ENCODE peak calls at places on chromosomes 12 and 14, in seven cellular contexts. T, J, B, R, Q, C and P are unnamed samples.

GRCh38 chr12:6765048-6765633 is 1.0 kb upstream of the PTMS start:
- DNase-seq in J (no peak), Q (no peak), C (no peak), R (peak; percentile 78), T (peak; percentile 22), B (peak; percentile 38), P (no peak)

GRCh38 chr14:58746701-58747100 is 108.9 kb downstream of the DACT1 start:
- DNase-seq in Q (no peak), B (no peak), C (no peak), J (no peak), T (no peak), R (no peak), P (no peak)

GRCh38 chr12:121403721-121404120 is 3.8 kb downstream of the RNF34 start:
- DNase-seq in C (no peak), R (no peak), J (no peak), Q (no peak), T (no peak), B (no peak), P (no peak)

GRCh38 chr12:67498981-67499380 is 149.6 kb upstream of the DYRK2 start:
- DNase-seq in B (no peak), R (no peak), Q (no peak), T (peak; percentile 9), C (no peak), J (no peak), P (no peak)

GRCh38 chr14:64060648-64061096 is 207.9 kb downstream of the SYNE2 start:
- DNase-seq in R (peak; percentile 94), T (peak; percentile 70), Q (peak; percentile 89), C (peak; percentile 82), B (no peak), J (no peak), P (peak; percentile 17)

GRCh38 chr14:101232340-101233015 is 328.8 kb upstream of the DIO3 start:
- DNase-seq in T (no peak), B (no peak), C (peak; percentile 43), J (peak; percentile 24), R (no peak), Q (peak; percentile 20), P (no peak)

GRCh38 chr14:69153848-69154208 is 909 bp upstream of the DCAF5 start:
- DNase-seq in T (no peak), J (no peak), R (no peak), C (no peak), Q (no peak), B (no peak), P (no peak)

GRCh38 chr14:61566537-61567225 is 128.6 kb upstream of the HIF1A start:
- DNase-seq in Q (no peak), J (peak; percentile 76), B (peak; percentile 66), C (no peak), T (peak; percentile 82), R (no peak), P (no peak)

GRCh38 chr12:120109570-120110267 is 6.8 kb downstream of the RAB35 start:
- DNase-seq in R (peak; percentile 72), B (no peak), T (no peak), C (no peak), J (no peak), Q (no peak), P (no peak)

GRCh38 chr12:48352157-48352775 is 1.5 kb upstream of the ZNF641 start:
- DNase-seq in B (no peak), T (no peak), Q (no peak), J (no peak), C (no peak), R (no peak), P (no peak)

GRCh38 chr14:52076334-52076733 is 7.5 kb upstream of the NID2 start:
- DNase-seq in R (no peak), T (no peak), J (peak; percentile 66), B (no peak), C (no peak), Q (no peak), P (no peak)

GRCh38 chr12:18483723-18484325 is 222.5 kb downstream of the PIK3C2G start:
- DNase-seq in J (no peak), R (no peak), T (no peak), C (no peak), Q (no peak), B (no peak), P (peak; percentile 23)

GRCh38 chr12:14860490-14860889 is 17.2 kb upstream of the ART4 start:
- DNase-seq in J (no peak), C (no peak), T (no peak), Q (no peak), B (no peak), R (no peak), P (no peak)

GRCh38 chr14:54108481-54109471 is 152.2 kb upstream of the BMP4 start:
- DNase-seq in Q (no peak), B (peak; percentile 85), J (peak; percentile 82), R (no peak), T (no peak), C (no peak), P (no peak)

GRCh38 chr14:57575482-57575881 is 81.8 kb upstream of the CCDC198 start:
- DNase-seq in B (no peak), Q (no peak), T (no peak), J (no peak), C (no peak), R (peak; percentile 33), P (no peak)

GRCh38 chr12:46223047-46223446 is 45.8 kb downstream of the SLC38A1 start:
- DNase-seq in R (no peak), C (no peak), T (no peak), J (no peak), B (no peak), Q (no peak), P (no peak)

GRCh38 chr12:24719293-24719721 is 229.6 kb downstream of the BCAT1 start:
- DNase-seq in C (no peak), J (peak; percentile 78), B (peak; percentile 78), T (peak; percentile 15), Q (no peak), R (no peak), P (no peak)

GRCh38 chr14:81310606-81311005 is 89.5 kb downstream of the STON2 start:
- DNase-seq in T (no peak), B (no peak), Q (no peak), R (no peak), J (no peak), C (no peak), P (no peak)
- H3K18ac ChIP-seq in T (no peak overlapping the region), B (no peak overlapping the region), Q (no peak overlapping the region), R (no peak overlapping the region), J (no peak overlapping the region), C (no peak overlapping the region), P (no peak overlapping the region)

GRCh38 chr12:12877145-12877544 is 14.2 kb upstream of the GPRC5A start:
- DNase-seq in C (no peak), T (no peak), Q (no peak), J (no peak), R (no peak), B (no peak), P (no peak)
- H3K27ac ChIP-seq in C (no peak overlapping the region), T (no peak overlapping the region), Q (no peak overlapping the region), J (no peak overlapping the region), R (no peak overlapping the region), B (no peak overlapping the region), P (no peak overlapping the region)

DNA sequence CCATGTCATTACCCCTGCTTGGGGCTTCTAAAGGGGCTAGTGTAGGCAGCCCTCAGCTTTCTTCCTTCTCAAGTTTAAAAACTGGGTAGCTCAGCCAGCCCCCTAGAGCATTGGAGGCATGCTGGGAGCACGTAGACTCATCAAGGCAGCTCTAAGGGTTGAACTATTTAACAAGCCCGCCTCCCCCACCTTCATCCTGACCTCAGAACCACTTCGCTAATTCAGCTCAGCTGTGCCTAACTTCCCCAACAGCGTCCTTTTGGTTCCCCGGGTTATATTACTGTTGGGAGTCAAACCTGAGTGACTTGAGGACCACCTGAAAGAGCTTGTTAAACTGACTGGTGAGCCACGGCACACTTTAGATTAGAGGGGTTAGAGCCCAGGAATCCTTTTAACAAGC is 30.1 kb downstream of the MAX start:
- DNase-seq in J (no peak), T (no peak), C (no peak), B (no peak), Q (no peak), R (no peak), P (no peak)
- H3K18ac ChIP-seq in J (no peak overlapping the region), T (no peak overlapping the region), C (no peak overlapping the region), B (no peak overlapping the region), Q (no peak overlapping the region), R (no peak overlapping the region), P (no peak overlapping the region)

GRCh38 chr14:95157195-95157986 is at the start of gene DICER1:
- DNase-seq in Q (peak; percentile 95), J (peak; percentile 89), T (peak; percentile 98), B (peak; percentile 93), R (peak; percentile 94), C (peak; percentile 98), P (peak; percentile 96)

GRCh38 chr14:95156765-95157194 is 549 bp downstream of the DICER1 start:
- DNase-seq in R (no peak), J (peak; percentile 19), T (peak; percentile 61), C (peak; percentile 58), B (no peak), Q (peak; percentile 30), P (no peak)

GRCh38 chr14:95155044-95155443 is 2.3 kb downstream of the DICER1 start:
- DNase-seq in T (no peak), Q (no peak), B (no peak), J (no peak), C (no peak), R (no peak), P (no peak)

GRCh38 chr14:95157987-95158712 is 821 bp upstream of the DICER1 start:
- DNase-seq in J (no peak), T (no peak), R (peak; percentile 53), C (no peak), B (no peak), Q (peak; percentile 53), P (no peak)

GRCh38 chr14:95156153-95156764 is 1.1 kb downstream of the DICER1 start:
- DNase-seq in Q (no peak), C (no peak), B (peak; percentile 46), R (peak; percentile 42), J (peak; percentile 25), T (no peak), P (no peak)
- H3K27ac ChIP-seq in Q (no peak overlapping the region), C (no peak overlapping the region), B (peak overlapping the region; percentile 18), R (peak overlapping the region; percentile 84), J (peak overlapping the region; percentile 88), T (peak overlapping the region; percentile 88), P (no peak overlapping the region)

DNA sequence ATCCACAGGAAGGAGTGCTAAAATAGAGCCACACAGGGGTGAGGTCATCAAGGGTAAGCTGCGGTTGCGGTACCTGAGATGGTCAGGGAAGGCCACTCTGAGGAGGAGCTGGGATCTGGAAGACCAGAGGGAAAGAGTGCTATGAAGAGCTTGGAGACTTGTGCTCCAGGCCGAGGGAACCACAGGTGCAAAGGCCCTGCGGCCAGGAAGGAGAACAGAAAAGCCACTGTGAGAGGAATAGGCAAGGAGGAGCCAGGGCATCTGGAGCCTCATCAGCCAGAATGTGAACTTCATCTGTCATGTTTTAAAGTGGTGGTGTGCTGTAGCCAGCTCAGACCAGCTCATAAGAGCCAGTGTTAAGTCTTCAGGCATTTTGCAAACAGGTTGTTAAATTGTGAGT is 5.5 kb upstream of the CCDC197 start:
- DNase-seq in T (no peak), Q (no peak), R (no peak), C (no peak), J (no peak), B (no peak), P (no peak)
- H3K18ac ChIP-seq in T (no peak overlapping the region), Q (no peak overlapping the region), R (no peak overlapping the region), C (no peak overlapping the region), J (no peak overlapping the region), B (no peak overlapping the region), P (no peak overlapping the region)

DNA sequence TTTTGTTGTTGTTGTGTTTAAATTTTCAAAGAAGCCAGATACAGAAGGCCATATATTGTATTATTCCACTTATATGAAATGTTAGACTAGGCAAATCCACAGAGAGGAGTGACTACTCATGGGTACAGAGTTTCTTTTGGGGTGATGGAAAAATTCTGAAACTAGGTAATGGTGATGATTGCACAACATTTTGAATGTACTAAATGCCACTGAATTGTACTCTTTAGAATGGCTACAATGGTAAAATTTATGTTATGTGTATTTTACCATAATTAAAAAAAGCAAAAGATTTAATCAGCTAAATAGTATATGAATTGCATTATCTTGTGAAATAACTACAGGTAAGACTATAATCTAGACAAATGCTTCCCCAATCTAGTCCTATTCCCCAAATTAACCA is 733.6 kb upstream of the TMEM132C start:
- DNase-seq in R (no peak), Q (no peak), C (no peak), J (no peak), B (no peak), T (no peak), P (no peak)
- H3K27ac ChIP-seq in R (no peak overlapping the region), Q (no peak overlapping the region), C (no peak overlapping the region), J (no peak overlapping the region), B (no peak overlapping the region), T (no peak overlapping the region), P (no peak overlapping the region)